ENCODE peak calls at places on chromosome 16, in seven cellular contexts. One of them, this sample, is unnamed.
A peak's percentile ranks its signal among the peaks of the same experiment; 100 is the strongest.

GRCh38 chr16:86018487-86018886 is 119.5 kb downstream of the IRF8 start:
- DNase-seq in tibial nerve: peak; percentile 45
- DNase-seq in psoas muscle: peak; percentile 43
- DNase-seq in endothelial cell of umbilical vein: no peak
- DNase-seq in upper lobe of right lung: peak; percentile 63
- DNase-seq in omental fat pad: no peak
- DNase-seq in activated CD8-positive, alpha-beta T cell treated with anti-CD3 and anti-CD28 coated beads for 36 hours: peak; percentile 16
- DNase-seq in this sample: no peak

GRCh38 chr16:84541999-84542876 is 37.8 kb upstream of the MEAK7 start:
- DNase-seq in tibial nerve: no peak
- DNase-seq in psoas muscle: no peak
- DNase-seq in endothelial cell of umbilical vein: peak; percentile 89
- DNase-seq in upper lobe of right lung: no peak
- DNase-seq in omental fat pad: no peak
- DNase-seq in activated CD8-positive, alpha-beta T cell treated with anti-CD3 and anti-CD28 coated beads for 36 hours: no peak
- DNase-seq in this sample: no peak

GRCh38 chr16:5383737-5384136 is 286.1 kb upstream of the EEF2KMT start:
- DNase-seq in tibial nerve: no peak
- DNase-seq in psoas muscle: no peak
- DNase-seq in endothelial cell of umbilical vein: no peak
- DNase-seq in upper lobe of right lung: no peak
- DNase-seq in omental fat pad: no peak
- DNase-seq in activated CD8-positive, alpha-beta T cell treated with anti-CD3 and anti-CD28 coated beads for 36 hours: no peak
- DNase-seq in this sample: no peak

GRCh38 chr16:8569650-8570338 is 20.5 kb downstream of the TMEM114 start:
- DNase-seq in tibial nerve: no peak
- DNase-seq in psoas muscle: no peak
- DNase-seq in endothelial cell of umbilical vein: no peak
- DNase-seq in upper lobe of right lung: no peak
- DNase-seq in omental fat pad: no peak
- DNase-seq in activated CD8-positive, alpha-beta T cell treated with anti-CD3 and anti-CD28 coated beads for 36 hours: no peak
- DNase-seq in this sample: no peak

GRCh38 chr16:50509521-50510341 is 38.5 kb upstream of the NKD1 start:
- DNase-seq in tibial nerve: peak; percentile 14
- DNase-seq in psoas muscle: no peak
- DNase-seq in endothelial cell of umbilical vein: peak; percentile 42
- DNase-seq in upper lobe of right lung: no peak
- DNase-seq in omental fat pad: no peak
- DNase-seq in activated CD8-positive, alpha-beta T cell treated with anti-CD3 and anti-CD28 coated beads for 36 hours: peak; percentile 69
- DNase-seq in this sample: peak; percentile 38

GRCh38 chr16:64950731-64951130 is 171.1 kb downstream of the CDH11 start:
- DNase-seq in tibial nerve: no peak
- DNase-seq in psoas muscle: no peak
- DNase-seq in endothelial cell of umbilical vein: no peak
- DNase-seq in upper lobe of right lung: no peak
- DNase-seq in omental fat pad: no peak
- DNase-seq in activated CD8-positive, alpha-beta T cell treated with anti-CD3 and anti-CD28 coated beads for 36 hours: no peak
- DNase-seq in this sample: no peak

GRCh38 chr16:78930561-78930960 is 670.0 kb downstream of the MAF start:
- DNase-seq in tibial nerve: no peak
- DNase-seq in psoas muscle: no peak
- DNase-seq in endothelial cell of umbilical vein: no peak
- DNase-seq in upper lobe of right lung: no peak
- DNase-seq in omental fat pad: no peak
- DNase-seq in activated CD8-positive, alpha-beta T cell treated with anti-CD3 and anti-CD28 coated beads for 36 hours: no peak
- DNase-seq in this sample: no peak

GRCh38 chr16:6482861-6483530 is 849.6 kb upstream of the RBFOX1 start:
- DNase-seq in tibial nerve: no peak
- DNase-seq in psoas muscle: no peak
- DNase-seq in endothelial cell of umbilical vein: no peak
- DNase-seq in upper lobe of right lung: no peak
- DNase-seq in omental fat pad: no peak
- DNase-seq in activated CD8-positive, alpha-beta T cell treated with anti-CD3 and anti-CD28 coated beads for 36 hours: no peak
- DNase-seq in this sample: no peak

GRCh38 chr16:72947379-72948237 is 100.3 kb downstream of the ZFHX3 start:
- DNase-seq in tibial nerve: no peak
- DNase-seq in psoas muscle: peak; percentile 60
- DNase-seq in endothelial cell of umbilical vein: no peak
- DNase-seq in upper lobe of right lung: no peak
- DNase-seq in omental fat pad: no peak
- DNase-seq in activated CD8-positive, alpha-beta T cell treated with anti-CD3 and anti-CD28 coated beads for 36 hours: no peak
- DNase-seq in this sample: no peak

GRCh38 chr16:55759983-55760664 is 72.8 kb downstream of the CES1 start:
- DNase-seq in tibial nerve: peak; percentile 12
- DNase-seq in psoas muscle: peak; percentile 14
- DNase-seq in endothelial cell of umbilical vein: no peak
- DNase-seq in upper lobe of right lung: no peak
- DNase-seq in omental fat pad: no peak
- DNase-seq in activated CD8-positive, alpha-beta T cell treated with anti-CD3 and anti-CD28 coated beads for 36 hours: no peak
- DNase-seq in this sample: no peak

GRCh38 chr16:69724981-69725479 is 1.3 kb downstream of the NQO1 start:
- DNase-seq in tibial nerve: peak; percentile 13
- DNase-seq in psoas muscle: no peak
- DNase-seq in endothelial cell of umbilical vein: peak; percentile 18
- DNase-seq in upper lobe of right lung: no peak
- DNase-seq in omental fat pad: no peak
- DNase-seq in activated CD8-positive, alpha-beta T cell treated with anti-CD3 and anti-CD28 coated beads for 36 hours: no peak
- DNase-seq in this sample: no peak

GRCh38 chr16:19766554-19766884 is 48.4 kb downstream of the IQCK start:
- DNase-seq in tibial nerve: no peak
- DNase-seq in psoas muscle: no peak
- DNase-seq in endothelial cell of umbilical vein: no peak
- DNase-seq in upper lobe of right lung: no peak
- DNase-seq in omental fat pad: no peak
- DNase-seq in activated CD8-positive, alpha-beta T cell treated with anti-CD3 and anti-CD28 coated beads for 36 hours: no peak
- DNase-seq in this sample: no peak

GRCh38 chr16:87295661-87296531 is 21.3 kb downstream of the C16orf95 start:
- DNase-seq in tibial nerve: no peak
- DNase-seq in psoas muscle: no peak
- DNase-seq in endothelial cell of umbilical vein: no peak
- DNase-seq in upper lobe of right lung: no peak
- DNase-seq in omental fat pad: no peak
- DNase-seq in activated CD8-positive, alpha-beta T cell treated with anti-CD3 and anti-CD28 coated beads for 36 hours: no peak
- DNase-seq in this sample: no peak

GRCh38 chr16:2494616-2495015 is 19.1 kb upstream of the ATP6V0C start:
- DNase-seq in tibial nerve: no peak
- DNase-seq in psoas muscle: no peak
- DNase-seq in endothelial cell of umbilical vein: no peak
- DNase-seq in upper lobe of right lung: no peak
- DNase-seq in omental fat pad: no peak
- DNase-seq in activated CD8-positive, alpha-beta T cell treated with anti-CD3 and anti-CD28 coated beads for 36 hours: no peak
- DNase-seq in this sample: no peak

GRCh38 chr16:22262460-22262859 is 34.7 kb upstream of the POLR3E start:
- DNase-seq in tibial nerve: no peak
- DNase-seq in psoas muscle: no peak
- DNase-seq in endothelial cell of umbilical vein: peak; percentile 30
- DNase-seq in upper lobe of right lung: no peak
- DNase-seq in omental fat pad: no peak
- DNase-seq in activated CD8-positive, alpha-beta T cell treated with anti-CD3 and anti-CD28 coated beads for 36 hours: peak; percentile 26
- DNase-seq in this sample: no peak

GRCh38 chr16:67028555-67029248 is at the start of gene CBFB:
- DNase-seq in tibial nerve: peak; percentile 84
- DNase-seq in psoas muscle: peak; percentile 96
- DNase-seq in endothelial cell of umbilical vein: peak; percentile 87
- DNase-seq in upper lobe of right lung: peak; percentile 96
- DNase-seq in omental fat pad: peak; percentile 77
- DNase-seq in activated CD8-positive, alpha-beta T cell treated with anti-CD3 and anti-CD28 coated beads for 36 hours: peak; percentile 92
- DNase-seq in this sample: peak; percentile 90
- TF ChIP-seq CTCF in tibial nerve: no peak
- TF ChIP-seq CTCF in psoas muscle: no peak
- TF ChIP-seq CTCF in endothelial cell of umbilical vein: no peak
- TF ChIP-seq CTCF in upper lobe of right lung: peak; percentile 17
- TF ChIP-seq CTCF in omental fat pad: no peak
- TF ChIP-seq CTCF in activated CD8-positive, alpha-beta T cell treated with anti-CD3 and anti-CD28 coated beads for 36 hours: peak; percentile 27
- TF ChIP-seq CTCF in this sample: no peak

DNA sequence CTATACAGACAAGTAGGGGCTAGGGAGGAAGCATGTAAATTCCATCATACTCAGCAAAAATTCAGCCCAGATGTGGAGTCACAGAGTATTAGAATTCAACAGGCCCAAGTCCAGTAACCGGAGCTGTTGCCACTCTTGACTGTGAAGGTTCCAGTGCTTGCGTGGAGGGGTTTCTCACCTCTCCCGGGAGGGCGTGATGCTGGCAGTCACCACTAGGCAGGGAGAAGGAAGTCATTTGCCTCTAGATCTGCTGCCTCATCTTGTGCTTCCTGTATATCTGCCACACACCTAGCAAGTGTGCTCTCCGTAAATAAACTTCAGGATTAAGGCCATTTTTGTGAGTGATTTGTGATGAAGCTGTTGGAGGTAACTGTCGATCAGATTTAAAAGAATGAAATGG is 1.0 kb upstream of the CKLF start:
- DNase-seq in tibial nerve: no peak
- DNase-seq in psoas muscle: peak; percentile 35
- DNase-seq in endothelial cell of umbilical vein: peak; percentile 24
- DNase-seq in upper lobe of right lung: no peak
- DNase-seq in omental fat pad: no peak
- DNase-seq in activated CD8-positive, alpha-beta T cell treated with anti-CD3 and anti-CD28 coated beads for 36 hours: peak; percentile 72
- DNase-seq in this sample: peak; percentile 44
- TF ChIP-seq CTCF in tibial nerve: peak; percentile 16
- TF ChIP-seq CTCF in psoas muscle: peak; percentile 18
- TF ChIP-seq CTCF in endothelial cell of umbilical vein: peak; percentile 26
- TF ChIP-seq CTCF in upper lobe of right lung: peak; percentile 23
- TF ChIP-seq CTCF in omental fat pad: no peak
- TF ChIP-seq CTCF in activated CD8-positive, alpha-beta T cell treated with anti-CD3 and anti-CD28 coated beads for 36 hours: no peak
- TF ChIP-seq CTCF in this sample: no peak

DNA sequence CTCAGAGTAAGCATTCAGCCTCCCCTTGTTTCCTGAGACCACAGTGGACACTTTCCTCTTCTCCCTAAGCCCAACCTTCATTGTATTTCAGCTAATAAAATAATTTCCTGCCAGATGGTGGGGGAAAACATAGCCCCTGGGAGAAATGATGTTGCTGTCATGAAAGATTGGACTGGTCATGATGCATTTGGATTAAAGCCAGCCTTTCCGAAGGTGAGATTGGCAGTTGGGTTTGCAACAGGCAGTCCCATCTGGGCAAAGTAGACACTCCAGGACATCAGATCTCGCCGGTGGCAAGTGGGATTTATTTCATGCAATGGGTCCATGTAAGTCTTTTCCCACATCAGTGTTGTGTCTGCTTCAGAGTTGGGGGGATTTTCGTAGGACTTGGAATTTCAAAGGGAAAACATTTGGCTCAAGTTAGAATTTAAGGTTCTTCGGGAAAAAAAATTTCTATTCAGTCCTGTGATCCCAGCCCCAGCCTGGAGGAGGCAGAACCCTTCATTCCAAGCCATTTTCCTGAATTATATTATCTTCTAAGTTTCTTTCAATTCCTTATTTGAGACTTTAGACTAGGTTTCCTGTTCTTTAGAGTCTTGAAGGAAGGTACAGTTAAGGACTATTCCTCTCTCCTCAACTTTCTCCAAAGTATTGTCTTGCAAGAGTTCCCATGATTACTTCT is 391.7 kb downstream of the XYLT1 start:
- DNase-seq in tibial nerve: no peak
- DNase-seq in psoas muscle: no peak
- DNase-seq in endothelial cell of umbilical vein: no peak
- DNase-seq in upper lobe of right lung: no peak
- DNase-seq in omental fat pad: no peak
- DNase-seq in activated CD8-positive, alpha-beta T cell treated with anti-CD3 and anti-CD28 coated beads for 36 hours: no peak
- DNase-seq in this sample: no peak
- TF ChIP-seq CTCF in tibial nerve: no peak
- TF ChIP-seq CTCF in psoas muscle: no peak
- TF ChIP-seq CTCF in endothelial cell of umbilical vein: no peak
- TF ChIP-seq CTCF in upper lobe of right lung: no peak
- TF ChIP-seq CTCF in omental fat pad: no peak
- TF ChIP-seq CTCF in activated CD8-positive, alpha-beta T cell treated with anti-CD3 and anti-CD28 coated beads for 36 hours: no peak
- TF ChIP-seq CTCF in this sample: no peak

GRCh38 chr16:29794231-29794710 is 3.7 kb downstream of the KIF22 start:
- DNase-seq in tibial nerve: no peak
- DNase-seq in psoas muscle: no peak
- DNase-seq in endothelial cell of umbilical vein: no peak
- DNase-seq in upper lobe of right lung: no peak
- DNase-seq in omental fat pad: no peak
- DNase-seq in activated CD8-positive, alpha-beta T cell treated with anti-CD3 and anti-CD28 coated beads for 36 hours: no peak
- DNase-seq in this sample: no peak

GRCh38 chr16:29789775-29790182 is 772 bp upstream of the KIF22 start:
- DNase-seq in tibial nerve: no peak
- DNase-seq in psoas muscle: no peak
- DNase-seq in endothelial cell of umbilical vein: no peak
- DNase-seq in upper lobe of right lung: peak; percentile 76
- DNase-seq in omental fat pad: no peak
- DNase-seq in activated CD8-positive, alpha-beta T cell treated with anti-CD3 and anti-CD28 coated beads for 36 hours: no peak
- DNase-seq in this sample: no peak

GRCh38 chr16:29790949-29791844 is 646 bp downstream of the KIF22 start:
- DNase-seq in tibial nerve: no peak
- DNase-seq in psoas muscle: no peak
- DNase-seq in endothelial cell of umbilical vein: peak; percentile 29
- DNase-seq in upper lobe of right lung: no peak
- DNase-seq in omental fat pad: no peak
- DNase-seq in activated CD8-positive, alpha-beta T cell treated with anti-CD3 and anti-CD28 coated beads for 36 hours: no peak
- DNase-seq in this sample: no peak

GRCh38 chr16:29791845-29792797 is 1.6 kb downstream of the KIF22 start:
- DNase-seq in tibial nerve: no peak
- DNase-seq in psoas muscle: no peak
- DNase-seq in endothelial cell of umbilical vein: no peak
- DNase-seq in upper lobe of right lung: no peak
- DNase-seq in omental fat pad: no peak
- DNase-seq in activated CD8-positive, alpha-beta T cell treated with anti-CD3 and anti-CD28 coated beads for 36 hours: no peak
- DNase-seq in this sample: no peak

GRCh38 chr16:29790183-29790948 is at the start of gene KIF22:
- DNase-seq in tibial nerve: peak; percentile 99
- DNase-seq in psoas muscle: peak; percentile 99
- DNase-seq in endothelial cell of umbilical vein: peak; percentile 99
- DNase-seq in upper lobe of right lung: peak; percentile 100
- DNase-seq in omental fat pad: peak; percentile 96
- DNase-seq in activated CD8-positive, alpha-beta T cell treated with anti-CD3 and anti-CD28 coated beads for 36 hours: peak; percentile 100
- DNase-seq in this sample: peak; percentile 99
- TF ChIP-seq CTCF in tibial nerve: peak; percentile 77
- TF ChIP-seq CTCF in psoas muscle: peak; percentile 68
- TF ChIP-seq CTCF in endothelial cell of umbilical vein: peak; percentile 85
- TF ChIP-seq CTCF in upper lobe of right lung: peak; percentile 76
- TF ChIP-seq CTCF in omental fat pad: peak; percentile 21
- TF ChIP-seq CTCF in activated CD8-positive, alpha-beta T cell treated with anti-CD3 and anti-CD28 coated beads for 36 hours: peak; percentile 69
- TF ChIP-seq CTCF in this sample: peak; percentile 79

GRCh38 chr16:23348579-23349469 is 46.7 kb downstream of the SCNN1B start:
- DNase-seq in tibial nerve: no peak
- DNase-seq in psoas muscle: no peak
- DNase-seq in endothelial cell of umbilical vein: no peak
- DNase-seq in upper lobe of right lung: no peak
- DNase-seq in omental fat pad: no peak
- DNase-seq in activated CD8-positive, alpha-beta T cell treated with anti-CD3 and anti-CD28 coated beads for 36 hours: peak; percentile 3
- DNase-seq in this sample: no peak
- TF ChIP-seq CTCF in tibial nerve: no peak
- TF ChIP-seq CTCF in psoas muscle: peak; percentile 11
- TF ChIP-seq CTCF in endothelial cell of umbilical vein: no peak
- TF ChIP-seq CTCF in upper lobe of right lung: no peak
- TF ChIP-seq CTCF in omental fat pad: no peak
- TF ChIP-seq CTCF in activated CD8-positive, alpha-beta T cell treated with anti-CD3 and anti-CD28 coated beads for 36 hours: peak; percentile 19
- TF ChIP-seq CTCF in this sample: no peak